ENCODE peak calls at places on chromosomes 4 and X, in five cellular contexts. K is foreskin keratinocyte, G is activated B cell treated with CpG ODN at 0.5 μM for 24 hours, Y is AG09319, S is immature natural killer cell. N is an unnamed sample.

GRCh38 chr4:109559625-109559982 is 442 bp upstream of the MCUB start:
- DNase-seq in K (no peak), G (peak), Y (no peak), S (no peak), N (peak)

GRCh38 chr4:161829631-161830030 is 334.2 kb downstream of the FSTL5 start:
- DNase-seq in K (no peak), G (no peak), Y (no peak), S (no peak), N (no peak)

GRCh38 chrX:129600981-129601424 is 53.8 kb downstream of the APLN start:
- DNase-seq in K (no peak), G (no peak), Y (no peak), S (no peak), N (no peak)

GRCh38 chrX:13066391-13066790 is 22.0 kb upstream of the FAM9C start:
- DNase-seq in K (no peak), G (no peak), Y (no peak), S (no peak), N (no peak)

GRCh38 chr4:53920116-53920515 is 144.3 kb downstream of the CHIC2 start:
- DNase-seq in K (no peak), G (no peak), Y (no peak), S (no peak), N (no peak)

GRCh38 chrX:118216086-118216485 is 99.5 kb upstream of the KLHL13 start:
- DNase-seq in K (no peak), G (no peak), Y (no peak), S (no peak), N (no peak)

GRCh38 chr4:53459548-53459947 is 82.1 kb downstream of the FIP1L1 start:
- DNase-seq in K (no peak), G (no peak), Y (no peak), S (no peak), N (no peak)

GRCh38 chr4:126705271-126705670 is 927.5 kb upstream of the INTU start:
- DNase-seq in K (no peak), G (no peak), Y (no peak), S (no peak), N (no peak)

GRCh38 chrX:53153581-53153980 is 59.6 kb downstream of the KANTR start:
- DNase-seq in K (no peak), G (no peak), Y (no peak), S (no peak), N (no peak)

GRCh38 chrX:23810279-23810678 is 27.3 kb downstream of the SAT1 start:
- DNase-seq in K (no peak), G (no peak), Y (no peak), S (no peak), N (no peak)

GRCh38 chr4:4637710-4638109 is 95.9 kb upstream of the STX18 start:
- DNase-seq in K (no peak), G (no peak), Y (no peak), S (no peak), N (no peak)

GRCh38 chrX:53320543-53321215 is 39.3 kb upstream of the IQSEC2 start:
- DNase-seq in K (no peak), G (peak), Y (no peak), S (no peak), N (no peak)

GRCh38 chrX:139691843-139692505 is 16.0 kb downstream of the MCF2 start:
- DNase-seq in K (no peak), G (no peak), Y (no peak), S (no peak), N (no peak)

GRCh38 chrX:7985568-7985967 is 58.4 kb upstream of the PNPLA4 start:
- DNase-seq in K (peak), G (no peak), Y (no peak), S (no peak), N (no peak)

GRCh38 chr4:40682298-40683101 is 52.8 kb upstream of the RBM47 start:
- DNase-seq in K (no peak), G (no peak), Y (no peak), S (no peak), N (no peak)

GRCh38 chr4:1721003-1721665 is at the start of the genes TACC3 and TMEM129:
- DNase-seq in K (peak), G (peak), Y (peak), S (peak), N (peak)

GRCh38 chr4:102675142-102675541 is 85.6 kb downstream of the MANBA start:
- DNase-seq in K (no peak), G (no peak), Y (no peak), S (no peak), N (no peak)

GRCh38 chrX:56790778-56791177 is 61.7 kb downstream of the NBDY start:
- DNase-seq in K (no peak), G (no peak), Y (no peak), S (no peak), N (no peak)

GRCh38 chr4:121156822-121157769 is 7.0 kb downstream of the TNIP3 start:
- DNase-seq in K (no peak), G (no peak), Y (no peak), S (no peak), N (peak)

GRCh38 chr4:114264452-114264851 is 285.0 kb upstream of the ARSJ start:
- DNase-seq in K (no peak), G (no peak), Y (no peak), S (no peak), N (no peak)

GRCh38 chrX:137749282-137749681 is 183.4 kb downstream of the ZIC3 start:
- DNase-seq in K (no peak), G (no peak), Y (no peak), S (no peak), N (no peak)

GRCh38 chr4:56655209-56655626 is 25.9 kb downstream of the HOPX start:
- DNase-seq in K (no peak), G (peak), Y (no peak), S (no peak), N (no peak)

GRCh38 chr4:121881213-121881612 is 10.9 kb upstream of the BBS7 start:
- DNase-seq in K (no peak), G (no peak), Y (no peak), S (no peak), N (no peak)

N was measured in upper lobe of left lung.